ENCODE peak calls at places on chromosomes 4 and X, in six cellular contexts. R, A, D, S, Y and X are unnamed samples.

GRCh38 chrX:64093761-64094160 is 111.7 kb downstream of the AMER1 start:
- DNase-seq in R (no peak), A (peak), D (no peak), S (no peak), Y (peak), X (no peak)

GRCh38 chrX:30196322-30196721 is 19.0 kb upstream of the MAGEB2 start:
- DNase-seq in R (no peak), A (peak), D (no peak), S (no peak), Y (peak), X (no peak)

GRCh38 chr4:54063224-54063623 is 1.2 kb downstream of the CHIC2 start:
- DNase-seq in R (no peak), A (no peak), D (no peak), S (no peak), Y (no peak), X (no peak)

GRCh38 chrX:1581132-1581531 is 10.3 kb upstream of the AKAP17A start:
- DNase-seq in R (peak), A (peak), D (no peak), S (peak), Y (no peak), X (no peak)

GRCh38 chr4:106450249-106450648 is 81.7 kb upstream of the GIMD1 start:
- DNase-seq in R (no peak), A (no peak), D (no peak), S (no peak), Y (no peak), X (no peak)

GRCh38 chrX:7330971-7331746 is 183.2 kb upstream of the PUDP start:
- DNase-seq in R (no peak), A (no peak), D (no peak), S (no peak), Y (peak), X (no peak)

GRCh38 chrX:24607616-24608015 is 39.5 kb downstream of the PCYT1B start:
- DNase-seq in R (no peak), A (peak), D (no peak), S (no peak), Y (no peak), X (no peak)

GRCh38 chr4:2059726-2060577 is 825 bp downstream of the NAT8L start:
- DNase-seq in R (no peak), A (peak), D (no peak), S (no peak), Y (no peak), X (no peak)

GRCh38 chr4:159764343-159764952 is 661.6 kb downstream of the RAPGEF2 start:
- DNase-seq in R (no peak), A (peak), D (peak), S (no peak), Y (peak), X (no peak)